ENCODE peak calls at places on chromosomes 6 and 20, in nine cellular contexts. G is cardiac muscle cell, P is uterus, B is spleen, I is IMR-90, X is fibroblast of lung, Q is neuronal stem cell, H is Peyer's patch, C is heart right ventricle. S is an unnamed sample.

GRCh38 chr6:64409948-64410347 is 774.3 kb downstream of the PHF3 start:
- DNase-seq in G (no peak), P (no peak), B (no peak), I (no peak), X (no peak), Q (no peak), H (no peak), C (no peak), S (no peak)

GRCh38 chr20:36606171-36607116 is 865 bp downstream of the RAB5IF start:
- DNase-seq in G (no peak), P (no peak), B (no peak), I (peak; percentile 21), X (peak; percentile 39), Q (no peak), H (no peak), C (no peak), S (no peak)

GRCh38 chr6:118709859-118710350 is 58.5 kb upstream of the CEP85L start:
- DNase-seq in G (peak; percentile 58), P (no peak), B (peak; percentile 86), I (peak; percentile 86), X (no peak), Q (no peak), H (no peak), C (no peak), S (no peak)

GRCh38 chr6:4780360-4780812 is 4.2 kb downstream of the CDYL start:
- DNase-seq in G (no peak), P (peak; percentile 27), B (no peak), I (peak; percentile 67), X (peak; percentile 43), Q (no peak), H (no peak), C (no peak), S (no peak)

GRCh38 chr6:6932341-6932740 is 175.4 kb upstream of the RREB1 start:
- DNase-seq in G (no peak), P (no peak), B (no peak), I (no peak), X (no peak), Q (no peak), H (no peak), C (no peak), S (no peak)

GRCh38 chr6:137389150-137389664 is 105.0 kb downstream of the OLIG3 start:
- DNase-seq in G (no peak), P (no peak), B (no peak), I (no peak), X (no peak), Q (no peak), H (no peak), C (no peak), S (no peak)

GRCh38 chr6:56756219-56756789 is 113.6 kb upstream of the DST start:
- DNase-seq in G (no peak), P (no peak), B (no peak), I (no peak), X (no peak), Q (no peak), H (no peak), C (no peak), S (no peak)

GRCh38 chr20:889110-889509 is 27.0 kb downstream of the ANGPT4 start:
- DNase-seq in G (no peak), P (no peak), B (no peak), I (no peak), X (no peak), Q (no peak), H (no peak), C (no peak), S (no peak)

GRCh38 chr6:157068691-157069228 is 254.6 kb downstream of the TMEM242 start:
- DNase-seq in G (no peak), P (no peak), B (no peak), I (peak; percentile 49), X (no peak), Q (no peak), H (no peak), C (no peak), S (no peak)

GRCh38 chr6:21103626-21104224 is 489.8 kb upstream of the SOX4 start:
- DNase-seq in G (no peak), P (no peak), B (no peak), I (peak; percentile 52), X (peak; percentile 3), Q (no peak), H (no peak), C (no peak), S (no peak)

DNA sequence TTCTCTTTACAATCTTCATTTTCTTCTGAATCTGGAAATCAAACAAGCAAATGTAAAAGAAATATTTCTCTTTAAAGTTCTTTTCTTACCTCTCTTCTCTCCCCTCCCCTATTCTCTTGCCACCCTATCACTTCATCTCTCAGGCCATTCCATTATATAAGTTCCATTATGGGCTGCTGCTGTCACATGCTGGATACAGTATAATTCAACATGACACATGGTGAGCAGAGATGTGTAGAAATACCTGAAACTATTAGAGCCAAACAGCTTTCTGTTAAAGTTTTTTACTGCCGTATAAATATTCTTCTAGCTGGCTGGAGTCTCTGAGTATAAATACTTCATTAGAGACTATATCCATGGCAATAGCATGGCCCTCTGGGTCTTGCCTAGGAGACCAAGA is 139.5 kb downstream of the TFAP2B start:
- DNase-seq in G (no peak), P (no peak), B (no peak), I (no peak), X (no peak), Q (no peak), H (no peak), C (no peak), S (no peak)
- H3K4me1 ChIP-seq in G (no peaks in the 10 kb centered on the region), P (no peaks in the 10 kb centered on the region), B (peaks cover 12% of the 10 kb centered on the region), I (no peaks in the 10 kb centered on the region), X (no peaks in the 10 kb centered on the region), Q (no peaks in the 10 kb centered on the region), H (no peaks in the 10 kb centered on the region), C (no peaks in the 10 kb centered on the region), S (no peaks in the 10 kb centered on the region)

GRCh38 chr20:3749087-3749688 is 16.7 kb downstream of the HSPA12B start:
- DNase-seq in G (no peak), P (no peak), B (no peak), I (no peak), X (no peak), Q (no peak), H (no peak), C (no peak), S (no peak)
- H3K27me3 ChIP-seq in G (peaks cover 71% of the 10 kb centered on the region), P (no peaks in the 10 kb centered on the region), B (no peaks in the 10 kb centered on the region), I (peaks cover 9% of the 10 kb centered on the region), X (no peaks in the 10 kb centered on the region), Q (peaks cover 12% of the 10 kb centered on the region), H (peaks cover 5% of the 10 kb centered on the region), C (peaks cover 9% of the 10 kb centered on the region), S (peaks cover 53% of the 10 kb centered on the region)

GRCh38 chr20:2136275-2136674 is 34.6 kb downstream of the STK35 start:
- DNase-seq in G (no peak), P (no peak), B (no peak), I (no peak), X (no peak), Q (no peak), H (no peak), C (no peak), S (no peak)

GRCh38 chr20:2135018-2135417 is 33.4 kb downstream of the STK35 start:
- DNase-seq in G (no peak), P (no peak), B (peak; percentile 28), I (no peak), X (no peak), Q (no peak), H (no peak), C (no peak), S (no peak)

GRCh38 chr20:2131366-2131765 is 29.7 kb downstream of the STK35 start:
- DNase-seq in G (no peak), P (no peak), B (no peak), I (peak; percentile 86), X (peak; percentile 56), Q (no peak), H (no peak), C (no peak), S (no peak)

GRCh38 chr20:2132461-2132901 is 30.9 kb downstream of the STK35 start:
- DNase-seq in G (no peak), P (no peak), B (no peak), I (no peak), X (no peak), Q (no peak), H (no peak), C (no peak), S (no peak)

DNA sequence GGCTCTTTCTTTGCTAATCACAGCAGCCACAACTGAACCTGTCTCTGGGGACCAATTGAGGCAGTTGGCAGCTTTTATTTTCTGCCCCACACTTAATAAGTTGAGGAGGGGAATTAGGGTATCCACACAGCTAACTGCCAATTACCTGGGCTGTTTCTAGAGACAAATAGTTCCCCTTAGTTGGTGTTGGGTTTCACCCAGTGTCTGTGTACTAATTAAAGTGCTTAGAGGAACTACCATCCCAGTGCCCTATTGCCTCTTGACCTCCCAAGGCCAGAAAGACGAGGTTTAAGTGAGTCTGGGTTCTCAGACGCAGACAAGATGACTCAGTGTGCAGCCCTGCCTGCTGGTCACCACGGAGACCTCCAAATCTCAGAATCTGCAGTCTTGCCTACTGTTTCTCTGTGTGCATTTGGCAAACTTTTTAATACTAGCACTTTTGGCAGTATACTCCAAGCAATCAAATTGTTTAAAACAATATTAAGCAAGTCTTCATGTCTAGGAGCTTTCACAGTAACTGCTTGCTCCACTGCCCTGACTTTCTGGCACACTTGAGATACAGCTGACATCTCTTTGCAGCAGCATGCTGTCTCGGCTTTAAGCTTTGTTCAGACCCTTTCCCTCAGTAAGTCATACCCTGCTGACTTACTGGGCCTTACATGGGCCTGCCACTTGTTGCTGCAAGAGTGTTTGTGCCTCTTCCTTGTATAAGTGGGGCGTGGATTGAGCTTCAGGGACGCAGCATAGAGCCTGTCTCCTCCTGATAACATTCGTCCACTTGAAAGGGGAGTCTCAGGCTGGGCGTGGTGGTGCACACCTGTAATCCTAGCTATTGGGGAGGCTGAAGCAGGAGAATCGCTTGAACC is 31.9 kb downstream of the STK35 start:
- DNase-seq in G (peak; percentile 42), P (peak; percentile 40), B (peak; percentile 53), I (peak; percentile 79), X (peak; percentile 90), Q (peak; percentile 44), H (no peak), C (no peak), S (no peak)
- H3K4me3 ChIP-seq in G (no peak overlapping the region), P (no peak overlapping the region), B (no peak overlapping the region), I (no peak overlapping the region), X (no peak overlapping the region), Q (no peak overlapping the region), H (no peak overlapping the region), C (no peak overlapping the region), S (no peak overlapping the region)

GRCh38 chr20:41048475-41049242 is 20.0 kb downstream of the TOP1 start:
- DNase-seq in G (no peak), P (no peak), B (no peak), I (no peak), X (no peak), Q (no peak), H (no peak), C (no peak), S (no peak)

GRCh38 chr20:41047975-41048305 is 19.3 kb downstream of the TOP1 start:
- DNase-seq in G (no peak), P (no peak), B (no peak), I (no peak), X (peak; percentile 51), Q (no peak), H (no peak), C (no peak), S (no peak)

GRCh38 chr20:41045680-41046079 is 17.1 kb downstream of the TOP1 start:
- DNase-seq in G (no peak), P (no peak), B (no peak), I (no peak), X (no peak), Q (no peak), H (no peak), C (no peak), S (no peak)

GRCh38 chr20:41046716-41047115 is 18.1 kb downstream of the TOP1 start:
- DNase-seq in G (no peak), P (no peak), B (no peak), I (peak; percentile 63), X (peak; percentile 42), Q (no peak), H (no peak), C (no peak), S (no peak)

GRCh38 chr20:41047279-41047974 is 18.8 kb downstream of the TOP1 start:
- DNase-seq in G (no peak), P (no peak), B (no peak), I (no peak), X (no peak), Q (no peak), H (no peak), C (no peak), S (no peak)
- H3K4me1 ChIP-seq in G (peaks cover 64% of the 10 kb centered on the region), P (peaks cover 5% of the 10 kb centered on the region), B (peaks cover 99% of the 10 kb centered on the region), I (peaks cover 31% of the 10 kb centered on the region), X (peaks cover 24% of the 10 kb centered on the region), Q (peaks cover 21% of the 10 kb centered on the region), H (peaks cover 2% of the 10 kb centered on the region), C (peaks cover 69% of the 10 kb centered on the region), S (peaks cover 100% of the 10 kb centered on the region)